ENCODE peak calls at places on chromosomes 3 and 15, in five cellular contexts. O is breast epithelium, X is left lung, Z is upper lobe of left lung, K is lower lobe of right lung. F is an unnamed sample.

GRCh38 chr3:160400048-160400630 is 689 bp downstream of the SMC4 start:
- DNase-seq in X (peak; percentile 87), O (peak; percentile 18), K (peak; percentile 68), Z (peak; percentile 48), F (peak; percentile 3)

GRCh38 chr3:78707616-78708015 is 1060.2 kb downstream of the ROBO1 start:
- DNase-seq in O (no peak), K (no peak), Z (no peak), X (no peak), F (no peak)

GRCh38 chr3:74501001-74501400 is 113.5 kb downstream of the CNTN3 start:
- DNase-seq in O (no peak), Z (no peak), X (no peak), K (no peak), F (no peak)

GRCh38 chr3:8212794-8213193 is 288.8 kb upstream of the LMCD1 start:
- DNase-seq in Z (no peak), K (no peak), X (no peak), O (no peak), F (no peak)

GRCh38 chr3:190384241-190384863 is 3.6 kb upstream of the CLDN16 start:
- DNase-seq in X (no peak), K (no peak), Z (peak; percentile 68), O (no peak), F (no peak)

GRCh38 chr3:194828926-194829325 is 143.2 kb downstream of the FAM43A start:
- DNase-seq in X (no peak), Z (no peak), O (no peak), K (no peak), F (no peak)

GRCh38 chr15:69685524-69686452 is 233.2 kb downstream of the RPLP1 start:
- DNase-seq in O (no peak), K (peak; percentile 62), Z (peak; percentile 76), X (no peak), F (no peak)

GRCh38 chr15:61087601-61088000 is 141.5 kb downstream of the RORA start:
- DNase-seq in O (no peak), Z (no peak), K (no peak), X (no peak), F (no peak)

GRCh38 chr3:36868614-36869436 is 76.0 kb downstream of the TRANK1 start:
- DNase-seq in K (no peak), O (no peak), X (no peak), Z (peak; percentile 41), F (no peak)

GRCh38 chr15:48352474-48353072 is 21.3 kb downstream of the DUT start:
- DNase-seq in X (no peak), O (peak; percentile 29), Z (peak; percentile 54), K (no peak), F (peak; percentile 35)

GRCh38 chr3:133933097-133934024 is 37.7 kb upstream of the RAB6B start:
- DNase-seq in O (no peak), X (no peak), K (no peak), Z (no peak), F (no peak)

GRCh38 chr15:79071901-79072300 is 18.7 kb downstream of the RASGRF1 start:
- DNase-seq in O (no peak), X (no peak), K (no peak), Z (no peak), F (no peak)

GRCh38 chr3:36381311-36381956 is 1.1 kb downstream of the STAC start:
- DNase-seq in K (no peak), O (no peak), Z (no peak), X (no peak), F (no peak)

GRCh38 chr3:180631317-180631716 is 29.4 kb downstream of the TTC14 start:
- DNase-seq in X (no peak), O (no peak), K (no peak), Z (no peak), F (no peak)

GRCh38 chr3:182117583-182117982 is 405.9 kb downstream of the SOX2 start:
- DNase-seq in O (no peak), Z (no peak), K (no peak), X (no peak), F (no peak)

GRCh38 chr3:82587174-82587573 is 825.7 kb upstream of the GBE1 start:
- DNase-seq in K (no peak), X (no peak), Z (no peak), O (no peak), F (no peak)

GRCh38 chr15:101004986-101005747 is 86.0 kb downstream of the LRRK1 start:
- DNase-seq in K (no peak), Z (no peak), O (no peak), X (no peak), F (no peak)

GRCh38 chr3:122793568-122794416 is at the start of gene HSPBAP1:
- DNase-seq in K (peak; percentile 97), X (peak; percentile 97), O (peak; percentile 92), Z (peak; percentile 96), F (peak; percentile 86)

GRCh38 chr3:149247929-149248691 is 26.5 kb upstream of the CP start:
- DNase-seq in Z (no peak), K (no peak), X (no peak), O (no peak), F (no peak)

GRCh38 chr3:8964436-8965370 is 1.4 kb upstream of the RAD18 start:
- DNase-seq in Z (no peak), X (no peak), O (no peak), K (no peak), F (no peak)

GRCh38 chr3:153614563-153614962 is 452.5 kb downstream of the RAP2B start:
- DNase-seq in Z (no peak), O (no peak), K (no peak), X (no peak), F (no peak)

GRCh38 chr3:124281453-124282316 is 289.8 kb upstream of the ROPN1 start:
- DNase-seq in O (no peak), Z (no peak), X (no peak), K (no peak), F (no peak)

GRCh38 chr3:142987707-142988106 is 13.7 kb upstream of the U2SURP start:
- DNase-seq in O (no peak), Z (no peak), K (no peak), X (no peak), F (no peak)

GRCh38 chr15:62472616-62473299 is 307.7 kb upstream of the C2CD4B start:
- DNase-seq in X (no peak), Z (no peak), O (peak; percentile 27), K (no peak), F (no peak)

GRCh38 chr3:126567696-126568438 is 9.1 kb upstream of the C3orf22 start:
- DNase-seq in X (no peak), K (no peak), O (peak; percentile 11), Z (no peak), F (no peak)

GRCh38 chr15:34732430-34732829 is 22.4 kb downstream of the GJD2 start:
- DNase-seq in K (no peak), O (no peak), X (no peak), Z (no peak), F (no peak)

GRCh38 chr3:4497005-4497692 is 4.0 kb downstream of the ITPR1 start:
- DNase-seq in Z (no peak), O (no peak), K (no peak), X (no peak), F (no peak)

GRCh38 chr15:57565326-57565725 is 26.4 kb upstream of the MYZAP start:
- DNase-seq in K (no peak), X (no peak), O (peak; percentile 39), Z (no peak), F (peak; percentile 9)

GRCh38 chr3:3998140-3998977 is 199.1 kb downstream of the LRRN1 start:
- DNase-seq in Z (no peak), X (no peak), K (no peak), O (no peak), F (no peak)

GRCh38 chr15:58453931-58454793 is 22.4 kb downstream of the LIPC start:
- DNase-seq in Z (no peak), O (no peak), X (no peak), K (no peak), F (no peak)

GRCh38 chr3:155549087-155549486 is 195.8 kb downstream of the PLCH1 start:
- DNase-seq in K (no peak), Z (no peak), O (no peak), X (no peak), F (no peak)

GRCh38 chr3:37536799-37537311 is 324.8 kb upstream of the CTDSPL start:
- DNase-seq in Z (no peak), O (no peak), K (no peak), X (no peak), F (no peak)

GRCh38 chr3:12643724-12644123 is 20.2 kb downstream of the RAF1 start:
- DNase-seq in X (no peak), Z (no peak), K (no peak), O (no peak), F (no peak)
- H3K27ac ChIP-seq in X (no peak overlapping the region), Z (no peak overlapping the region), K (no peak overlapping the region), O (no peak overlapping the region), F (no peak overlapping the region)

GRCh38 chr3:161423911-161424522 is 52.7 kb upstream of the SPTSSB start:
- DNase-seq in K (no peak), X (no peak), Z (no peak), O (no peak), F (no peak)
- TF ChIP-seq CTCF in K (peak; percentile 80), X (peak; percentile 59), Z (peak; percentile 81), O (peak; percentile 83), F (peak; percentile 92)

GRCh38 chr3:150330872-150331271 is 77.2 kb upstream of the TSC22D2 start:
- DNase-seq in X (no peak), K (no peak), Z (no peak), O (no peak), F (no peak)
- H3K27ac ChIP-seq in X (no peak overlapping the region), K (no peak overlapping the region), Z (no peak overlapping the region), O (no peak overlapping the region), F (no peak overlapping the region)

GRCh38 chr15:85557385-85557784 is 177.0 kb downstream of the AKAP13 start:
- DNase-seq in Z (no peak), X (no peak), O (no peak), K (no peak), F (no peak)
- TF ChIP-seq CTCF in Z (no peak), X (no peak), O (no peak), K (no peak), F (no peak)

GRCh38 chr3:188473045-188473444 is 319.1 kb downstream of the LPP start:
- DNase-seq in K (no peak), O (no peak), Z (no peak), X (no peak), F (no peak)
- H3K27ac ChIP-seq in K (no peak overlapping the region), O (no peak overlapping the region), Z (no peak overlapping the region), X (no peak overlapping the region), F (no peak overlapping the region)

DNA sequence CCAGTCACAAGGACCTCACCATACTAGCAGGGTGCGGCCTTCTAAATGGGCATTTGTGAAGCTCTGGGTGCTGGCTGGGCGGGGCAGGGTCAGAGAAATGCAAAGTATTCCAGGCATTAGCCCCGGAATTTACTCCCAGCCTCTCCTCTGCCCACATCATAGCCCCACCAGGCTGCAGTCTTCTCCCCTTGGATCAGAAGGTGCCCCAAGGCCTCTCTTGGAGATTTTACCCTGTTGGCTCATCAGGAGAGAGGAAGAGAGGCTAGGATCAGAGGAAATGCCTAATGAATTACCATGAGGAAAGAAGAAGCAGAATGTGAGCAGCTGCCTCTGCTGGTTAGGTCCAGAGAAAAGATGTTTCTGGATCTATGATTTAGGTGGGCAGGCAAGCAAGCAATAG is 65.7 kb downstream of the BDH1 start:
- DNase-seq in Z (no peak), O (no peak), K (peak; percentile 57), X (no peak), F (no peak)
- TF ChIP-seq CTCF in Z (no peak), O (no peak), K (no peak), X (no peak), F (no peak)

F was measured in CD4-positive, alpha-beta T cell.